ENCODE peak calls at places on chromosomes 13 and 19, in eight cellular contexts. A is K562, G is stomach, P is tibial nerve, U is A549, D is upper lobe of left lung, K is sigmoid colon, J is suprapubic skin. Y is an unnamed sample.
A peak's percentile ranks its signal among the peaks of the same experiment; 100 is the strongest.

GRCh38 chr19:45153339-45154063 is 7.3 kb downstream of the NKPD1 start:
- DNase-seq in A (peak; percentile 69), G (peak; percentile 47), P (no peak), U (no peak), D (peak; percentile 90), K (no peak), J (no peak), Y (peak; percentile 57)

GRCh38 chr19:1762243-1763140 is 9.2 kb downstream of the ONECUT3 start:
- DNase-seq in A (no peak), G (no peak), P (no peak), U (no peak), D (peak; percentile 78), K (no peak), J (no peak), Y (no peak)

GRCh38 chr13:89457977-89458376 is 1786.8 kb downstream of the SLITRK5 start:
- DNase-seq in A (no peak), G (no peak), P (no peak), U (no peak), D (no peak), K (no peak), J (no peak), Y (no peak)

GRCh38 chr13:51721485-51721884 is 82.5 kb downstream of the DHRS12 start:
- DNase-seq in A (no peak), G (no peak), P (no peak), U (no peak), D (no peak), K (peak; percentile 71), J (no peak), Y (no peak)

GRCh38 chr13:110625771-110626321 is 10.5 kb downstream of the NAXD start:
- DNase-seq in A (no peak), G (peak; percentile 77), P (no peak), U (no peak), D (no peak), K (no peak), J (no peak), Y (no peak)

GRCh38 chr13:72782717-72783116 is 784 bp downstream of the PIBF1 start:
- DNase-seq in A (peak; percentile 15), G (no peak), P (no peak), U (no peak), D (no peak), K (no peak), J (no peak), Y (no peak)

GRCh38 chr19:18603255-18603957 is 3.2 kb downstream of the CRLF1 start:
- DNase-seq in A (peak; percentile 60), G (no peak), P (no peak), U (no peak), D (peak; percentile 73), K (no peak), J (no peak), Y (no peak)

GRCh38 chr19:8340341-8341096 is 2.5 kb downstream of the KANK3 start:
- DNase-seq in A (no peak), G (peak; percentile 37), P (no peak), U (no peak), D (no peak), K (peak; percentile 87), J (no peak), Y (peak; percentile 72)

GRCh38 chr19:53365899-53366493 is 491 bp downstream of the ZNF525 start:
- DNase-seq in A (peak; percentile 15), G (no peak), P (no peak), U (no peak), D (peak; percentile 82), K (no peak), J (no peak), Y (no peak)

DNA sequence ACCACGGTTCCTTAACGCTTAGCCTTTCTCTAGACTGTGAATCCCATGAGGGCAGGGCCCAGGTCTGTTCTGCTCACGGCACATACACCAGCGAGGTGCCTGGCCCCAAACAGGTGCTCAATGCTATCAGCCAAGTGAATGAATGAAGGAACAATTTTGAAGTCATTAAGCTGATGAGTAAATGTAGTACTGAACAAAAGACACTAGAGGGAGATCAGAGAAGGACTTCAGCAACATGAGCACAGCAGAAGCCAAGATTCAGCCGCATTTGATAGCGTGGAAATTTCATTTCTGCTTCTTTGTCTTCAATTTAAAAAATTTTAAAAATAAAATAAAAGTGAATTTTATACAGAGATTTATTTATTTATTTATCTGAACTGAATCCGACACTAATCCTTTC is 20.1 kb upstream of the MYO16 start:
- DNase-seq in A (peak; percentile 18), G (no peak), P (no peak), U (peak; percentile 6), D (no peak), K (no peak), J (no peak), Y (no peak)
- TF ChIP-seq EP300 in A (no peak), G (no peak), P (no peak), U (no peak), D (no peak), K (no peak), J (no peak), Y (no peak)

DNA sequence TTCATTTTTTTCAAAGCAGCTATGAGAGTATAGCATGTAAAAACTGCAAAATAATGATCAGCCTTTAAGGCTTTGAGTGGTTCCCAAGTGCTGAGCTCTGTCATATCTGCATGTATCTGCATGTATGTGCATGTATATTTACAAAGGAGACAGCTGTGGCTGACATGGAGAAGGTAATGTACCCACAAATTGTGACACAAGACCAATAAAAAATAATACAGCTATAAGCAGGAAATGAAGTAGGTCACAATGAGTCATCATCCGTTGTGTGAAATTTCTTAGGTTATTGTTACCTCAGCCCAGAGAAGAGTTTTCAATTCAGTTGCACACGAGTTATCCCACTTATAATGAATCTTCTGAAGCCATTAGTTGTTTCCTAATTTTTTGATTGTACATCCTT is 60.9 kb upstream of the MED4 start:
- DNase-seq in A (no peak), G (no peak), P (no peak), U (peak; percentile 28), D (no peak), K (no peak), J (no peak), Y (no peak)
- TF ChIP-seq EP300 in A (no peak), G (no peak), P (no peak), U (no peak), D (no peak), K (no peak), J (no peak), Y (no peak)

DNA sequence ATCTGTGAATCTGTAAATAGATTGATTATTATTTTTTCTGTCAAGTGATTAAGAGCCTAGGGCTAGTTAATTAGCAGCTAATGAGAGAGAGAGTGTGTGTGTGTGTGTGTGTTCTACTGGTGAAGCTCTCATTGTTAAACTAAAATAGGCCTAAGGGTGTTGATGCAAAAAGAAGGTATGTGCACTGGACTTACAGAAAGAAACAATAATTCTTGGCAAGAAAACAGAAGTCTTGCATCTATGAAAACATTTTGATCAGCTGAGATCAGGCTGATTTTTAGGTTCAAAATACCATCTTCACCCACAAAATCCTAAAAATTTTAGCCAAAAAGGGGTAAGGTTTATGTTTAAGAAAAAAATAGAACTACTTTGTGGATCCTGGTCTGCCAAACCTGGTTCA is 106.5 kb downstream of the POSTN start:
- DNase-seq in A (no peak), G (no peak), P (no peak), U (no peak), D (no peak), K (no peak), J (no peak), Y (no peak)
- TF ChIP-seq EP300 in A (no peak), G (no peak), P (no peak), U (no peak), D (no peak), K (no peak), J (no peak), Y (no peak)

GRCh38 chr13:87671031-87671823 is at the start of gene SLITRK5:
- DNase-seq in A (peak; percentile 10), G (peak; percentile 70), P (peak; percentile 62), U (peak; percentile 59), D (peak; percentile 93), K (peak; percentile 80), J (peak; percentile 81), Y (peak; percentile 61)

GRCh38 chr13:87669379-87669978 is 1.7 kb upstream of the SLITRK5 start:
- DNase-seq in A (peak; percentile 1), G (no peak), P (no peak), U (no peak), D (no peak), K (no peak), J (no peak), Y (no peak)

GRCh38 chr13:87674143-87674772 is 3.1 kb downstream of the SLITRK5 start:
- DNase-seq in A (no peak), G (no peak), P (no peak), U (no peak), D (no peak), K (no peak), J (no peak), Y (no peak)

GRCh38 chr13:87675851-87676250 is 4.7 kb downstream of the SLITRK5 start:
- DNase-seq in A (no peak), G (no peak), P (no peak), U (no peak), D (no peak), K (no peak), J (no peak), Y (no peak)

GRCh38 chr13:87671824-87672603 is 843 bp downstream of the SLITRK5 start:
- DNase-seq in A (no peak), G (no peak), P (no peak), U (no peak), D (peak; percentile 83), K (no peak), J (peak; percentile 60), Y (no peak)
- TF ChIP-seq EP300 in A (no peak), G (no peak), P (no peak), U (no peak), D (no peak), K (no peak), J (no peak), Y (no peak)

DNA sequence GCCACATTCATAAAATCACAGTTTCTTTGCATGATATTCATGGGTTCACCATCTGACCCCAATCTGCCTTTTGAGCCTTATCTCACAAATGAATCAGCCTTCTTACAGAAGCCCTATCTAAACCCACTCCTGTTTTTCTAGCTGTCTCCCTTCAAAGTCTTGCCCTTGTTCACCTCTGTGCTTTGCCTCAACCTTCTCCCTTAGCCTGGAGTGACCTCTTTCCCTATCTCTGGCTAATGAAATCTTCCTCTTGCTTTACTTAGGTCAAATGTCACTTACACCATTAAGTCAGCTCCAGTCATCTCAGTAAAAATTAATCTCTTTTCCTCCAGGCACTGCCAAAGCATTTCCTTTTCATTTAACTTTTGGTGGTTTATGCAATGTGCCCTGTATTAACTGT is 596.5 kb upstream of the MIR17HG start:
- DNase-seq in A (no peak), G (no peak), P (no peak), U (no peak), D (no peak), K (no peak), J (no peak), Y (no peak)
- TF ChIP-seq EP300 in A (no peak), G (no peak), P (no peak), U (no peak), D (no peak), K (no peak), J (no peak), Y (no peak)

GRCh38 chr13:93834051-93834450 is 607.4 kb downstream of the GPC6 start:
- DNase-seq in A (no peak), G (no peak), P (no peak), U (no peak), D (no peak), K (no peak), J (no peak), Y (no peak)
- TF ChIP-seq EP300 in A (no peak), G (no peak), P (no peak), U (no peak), D (no peak), K (no peak), J (no peak), Y (no peak)

GRCh38 chr19:50325310-50326100 is 3.7 kb downstream of the KCNC3 start:
- DNase-seq in A (peak; percentile 90), G (peak; percentile 77), P (no peak), U (peak; percentile 99), D (peak; percentile 96), K (no peak), J (peak; percentile 66), Y (no peak)
- TF ChIP-seq EP300 in A (no peak), G (no peak), P (no peak), U (no peak), D (no peak), K (no peak), J (no peak), Y (no peak)